ENCODE peak calls at places on chromosomes 13 and 19, in six cellular contexts. One of them, this sample, is unnamed.

GRCh38 chr13:73481877-73482445 is 423.2 kb downstream of the KLF5 start:
- DNase-seq in H9: no peak
- DNase-seq in AG04450: no peak
- DNase-seq in ascending aorta: no peak
- DNase-seq in type B pancreatic cell: no peak
- DNase-seq in activated B cell treated with CpG ODN at 0.5 μM for 24 hours: no peak
- DNase-seq in this sample: peak; percentile 16

GRCh38 chr19:15666883-15667282 is 6.0 kb upstream of the CYP4F12 start:
- DNase-seq in H9: no peak
- DNase-seq in AG04450: no peak
- DNase-seq in ascending aorta: no peak
- DNase-seq in type B pancreatic cell: no peak
- DNase-seq in activated B cell treated with CpG ODN at 0.5 μM for 24 hours: no peak
- DNase-seq in this sample: no peak

GRCh38 chr19:30082611-30083010 is 140.6 kb downstream of the URI1 start:
- DNase-seq in H9: no peak
- DNase-seq in AG04450: no peak
- DNase-seq in ascending aorta: no peak
- DNase-seq in type B pancreatic cell: no peak
- DNase-seq in activated B cell treated with CpG ODN at 0.5 μM for 24 hours: no peak
- DNase-seq in this sample: no peak

GRCh38 chr13:76161143-76161542 is 525.0 kb downstream of the LMO7 start:
- DNase-seq in H9: no peak
- DNase-seq in AG04450: no peak
- DNase-seq in ascending aorta: no peak
- DNase-seq in type B pancreatic cell: no peak
- DNase-seq in activated B cell treated with CpG ODN at 0.5 μM for 24 hours: no peak
- DNase-seq in this sample: peak; percentile 56

GRCh38 chr13:46667687-46668281 is 114.8 kb downstream of the LRCH1 start:
- DNase-seq in H9: no peak
- DNase-seq in AG04450: no peak
- DNase-seq in ascending aorta: no peak
- DNase-seq in type B pancreatic cell: no peak
- DNase-seq in activated B cell treated with CpG ODN at 0.5 μM for 24 hours: no peak
- DNase-seq in this sample: peak; percentile 48

GRCh38 chr13:23618341-23618740 is 48.1 kb downstream of the TNFRSF19 start:
- DNase-seq in H9: no peak
- DNase-seq in AG04450: peak; percentile 85
- DNase-seq in ascending aorta: no peak
- DNase-seq in type B pancreatic cell: no peak
- DNase-seq in activated B cell treated with CpG ODN at 0.5 μM for 24 hours: no peak
- DNase-seq in this sample: peak; percentile 92

GRCh38 chr19:58475714-58476497 is at the start of gene ZNF446:
- DNase-seq in H9: peak; percentile 97
- DNase-seq in AG04450: peak; percentile 89
- DNase-seq in ascending aorta: peak; percentile 93
- DNase-seq in type B pancreatic cell: peak; percentile 95
- DNase-seq in activated B cell treated with CpG ODN at 0.5 μM for 24 hours: peak; percentile 91
- DNase-seq in this sample: peak; percentile 97

GRCh38 chr13:103188688-103189326 is 122.6 kb upstream of the SLC10A2 start:
- DNase-seq in H9: no peak
- DNase-seq in AG04450: no peak
- DNase-seq in ascending aorta: no peak
- DNase-seq in type B pancreatic cell: no peak
- DNase-seq in activated B cell treated with CpG ODN at 0.5 μM for 24 hours: no peak
- DNase-seq in this sample: peak; percentile 46

GRCh38 chr19:31127132-31127967 is 221.9 kb downstream of the TSHZ3 start:
- DNase-seq in H9: no peak
- DNase-seq in AG04450: peak; percentile 94
- DNase-seq in ascending aorta: no peak
- DNase-seq in type B pancreatic cell: no peak
- DNase-seq in activated B cell treated with CpG ODN at 0.5 μM for 24 hours: no peak
- DNase-seq in this sample: peak; percentile 86

GRCh38 chr19:881385-882071 is 11.5 kb downstream of the MED16 start:
- DNase-seq in H9: no peak
- DNase-seq in AG04450: no peak
- DNase-seq in ascending aorta: no peak
- DNase-seq in type B pancreatic cell: no peak
- DNase-seq in activated B cell treated with CpG ODN at 0.5 μM for 24 hours: no peak
- DNase-seq in this sample: no peak

GRCh38 chr19:29389495-29389894 is 136.3 kb upstream of the VSTM2B start:
- DNase-seq in H9: no peak
- DNase-seq in AG04450: no peak
- DNase-seq in ascending aorta: no peak
- DNase-seq in type B pancreatic cell: no peak
- DNase-seq in activated B cell treated with CpG ODN at 0.5 μM for 24 hours: no peak
- DNase-seq in this sample: no peak

GRCh38 chr13:23667750-23668149 is 97.5 kb downstream of the TNFRSF19 start:
- DNase-seq in H9: peak; percentile 50
- DNase-seq in AG04450: no peak
- DNase-seq in ascending aorta: no peak
- DNase-seq in type B pancreatic cell: no peak
- DNase-seq in activated B cell treated with CpG ODN at 0.5 μM for 24 hours: no peak
- DNase-seq in this sample: no peak

GRCh38 chr13:33069365-33069764 is 53.1 kb downstream of the KL start:
- DNase-seq in H9: no peak
- DNase-seq in AG04450: no peak
- DNase-seq in ascending aorta: no peak
- DNase-seq in type B pancreatic cell: no peak
- DNase-seq in activated B cell treated with CpG ODN at 0.5 μM for 24 hours: no peak
- DNase-seq in this sample: no peak

GRCh38 chr13:33057019-33057785 is 41.0 kb downstream of the KL start:
- DNase-seq in H9: no peak
- DNase-seq in AG04450: no peak
- DNase-seq in ascending aorta: no peak
- DNase-seq in type B pancreatic cell: no peak
- DNase-seq in activated B cell treated with CpG ODN at 0.5 μM for 24 hours: no peak
- DNase-seq in this sample: peak; percentile 62

DNA sequence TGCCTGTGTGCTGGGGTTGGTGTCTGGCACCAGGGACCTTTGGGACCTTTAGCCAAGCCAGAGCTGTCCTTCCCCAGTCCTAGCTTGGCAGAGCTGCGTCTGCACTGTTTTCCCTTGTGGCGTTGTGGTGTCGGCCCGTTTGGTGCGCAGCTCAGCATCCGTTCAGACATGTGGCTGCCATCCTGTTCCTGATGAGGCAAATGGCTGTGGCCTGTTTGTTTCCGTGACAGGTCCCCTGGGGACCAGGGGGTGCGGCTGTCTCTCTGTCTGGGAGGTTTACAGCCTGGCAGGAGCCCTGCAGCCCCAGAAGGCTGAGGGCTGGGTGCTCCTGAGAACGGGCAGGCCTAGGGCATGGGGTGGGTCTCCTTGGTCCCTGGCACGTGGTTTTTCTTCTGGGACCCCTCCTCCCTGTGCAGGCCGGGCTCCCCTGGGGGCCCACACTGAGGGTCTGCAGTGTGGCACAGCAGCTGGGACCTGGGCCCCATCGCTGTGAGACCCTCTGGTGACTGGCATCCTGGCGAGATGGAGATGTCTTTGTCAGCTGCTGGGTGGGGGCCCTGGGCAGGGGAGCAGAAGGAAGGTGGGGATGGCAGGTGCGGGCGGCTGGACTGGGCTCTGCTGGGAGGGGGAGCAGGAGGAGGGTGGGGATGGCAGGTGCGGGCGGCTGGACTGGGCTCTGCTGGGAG is 4.0 kb downstream of the SPPL2B start:
- DNase-seq in H9: no peak
- DNase-seq in AG04450: no peak
- DNase-seq in ascending aorta: no peak
- DNase-seq in type B pancreatic cell: no peak
- DNase-seq in activated B cell treated with CpG ODN at 0.5 μM for 24 hours: peak; percentile 83
- DNase-seq in this sample: no peak
- TF ChIP-seq CTCF in H9: no peak
- TF ChIP-seq CTCF in AG04450: no peak
- TF ChIP-seq CTCF in ascending aorta: no peak
- TF ChIP-seq CTCF in type B pancreatic cell: no peak
- TF ChIP-seq CTCF in activated B cell treated with CpG ODN at 0.5 μM for 24 hours: no peak
- TF ChIP-seq CTCF in this sample: no peak

GRCh38 chr19:38971672-38972071 is 3.9 kb downstream of the FBXO17 start:
- DNase-seq in H9: no peak
- DNase-seq in AG04450: no peak
- DNase-seq in ascending aorta: no peak
- DNase-seq in type B pancreatic cell: no peak
- DNase-seq in activated B cell treated with CpG ODN at 0.5 μM for 24 hours: no peak
- DNase-seq in this sample: no peak

GRCh38 chr19:38975861-38976271 is 324 bp upstream of the FBXO17 start:
- DNase-seq in H9: peak; percentile 56
- DNase-seq in AG04450: no peak
- DNase-seq in ascending aorta: no peak
- DNase-seq in type B pancreatic cell: no peak
- DNase-seq in activated B cell treated with CpG ODN at 0.5 μM for 24 hours: no peak
- DNase-seq in this sample: peak; percentile 52

GRCh38 chr19:38975214-38975860 is at the start of gene FBXO17:
- DNase-seq in H9: peak; percentile 67
- DNase-seq in AG04450: no peak
- DNase-seq in ascending aorta: no peak
- DNase-seq in type B pancreatic cell: peak; percentile 75
- DNase-seq in activated B cell treated with CpG ODN at 0.5 μM for 24 hours: no peak
- DNase-seq in this sample: peak; percentile 71

GRCh38 chr19:38977445-38978314 is 2.1 kb upstream of the FBXO17 start:
- DNase-seq in H9: no peak
- DNase-seq in AG04450: no peak
- DNase-seq in ascending aorta: no peak
- DNase-seq in type B pancreatic cell: no peak
- DNase-seq in activated B cell treated with CpG ODN at 0.5 μM for 24 hours: no peak
- DNase-seq in this sample: no peak

GRCh38 chr19:38974599-38975213 is 836 bp downstream of the FBXO17 start:
- DNase-seq in H9: no peak
- DNase-seq in AG04450: no peak
- DNase-seq in ascending aorta: no peak
- DNase-seq in type B pancreatic cell: no peak
- DNase-seq in activated B cell treated with CpG ODN at 0.5 μM for 24 hours: no peak
- DNase-seq in this sample: peak; percentile 35
- TF ChIP-seq CTCF in H9: no peak
- TF ChIP-seq CTCF in AG04450: no peak
- TF ChIP-seq CTCF in ascending aorta: no peak
- TF ChIP-seq CTCF in type B pancreatic cell: peak; percentile 51
- TF ChIP-seq CTCF in activated B cell treated with CpG ODN at 0.5 μM for 24 hours: no peak
- TF ChIP-seq CTCF in this sample: peak; percentile 17

GRCh38 chr19:51391073-51391611 is 751 bp upstream of the C19orf84 start:
- DNase-seq in H9: no peak
- DNase-seq in AG04450: no peak
- DNase-seq in ascending aorta: no peak
- DNase-seq in type B pancreatic cell: no peak
- DNase-seq in activated B cell treated with CpG ODN at 0.5 μM for 24 hours: no peak
- DNase-seq in this sample: no peak

GRCh38 chr19:51398096-51398704 is 7.8 kb upstream of the C19orf84 start:
- DNase-seq in H9: no peak
- DNase-seq in AG04450: no peak
- DNase-seq in ascending aorta: no peak
- DNase-seq in type B pancreatic cell: no peak
- DNase-seq in activated B cell treated with CpG ODN at 0.5 μM for 24 hours: no peak
- DNase-seq in this sample: peak; percentile 41

GRCh38 chr19:51396175-51396574 is 5.8 kb upstream of the C19orf84 start:
- DNase-seq in H9: no peak
- DNase-seq in AG04450: no peak
- DNase-seq in ascending aorta: no peak
- DNase-seq in type B pancreatic cell: no peak
- DNase-seq in activated B cell treated with CpG ODN at 0.5 μM for 24 hours: no peak
- DNase-seq in this sample: no peak

GRCh38 chr19:51389143-51389542 is 1.2 kb downstream of the C19orf84 start:
- DNase-seq in H9: no peak
- DNase-seq in AG04450: no peak
- DNase-seq in ascending aorta: no peak
- DNase-seq in type B pancreatic cell: no peak
- DNase-seq in activated B cell treated with CpG ODN at 0.5 μM for 24 hours: no peak
- DNase-seq in this sample: no peak

GRCh38 chr19:51394045-51394836 is 3.9 kb upstream of the C19orf84 start:
- DNase-seq in H9: peak; percentile 99
- DNase-seq in AG04450: peak; percentile 96
- DNase-seq in ascending aorta: peak; percentile 92
- DNase-seq in type B pancreatic cell: peak; percentile 92
- DNase-seq in activated B cell treated with CpG ODN at 0.5 μM for 24 hours: peak; percentile 76
- DNase-seq in this sample: peak; percentile 99
- TF ChIP-seq CTCF in H9: no peak
- TF ChIP-seq CTCF in AG04450: no peak
- TF ChIP-seq CTCF in ascending aorta: no peak
- TF ChIP-seq CTCF in type B pancreatic cell: no peak
- TF ChIP-seq CTCF in activated B cell treated with CpG ODN at 0.5 μM for 24 hours: no peak
- TF ChIP-seq CTCF in this sample: no peak

GRCh38 chr19:8030906-8031305 is 21.7 kb upstream of the CCL25 start:
- DNase-seq in H9: no peak
- DNase-seq in AG04450: no peak
- DNase-seq in ascending aorta: no peak
- DNase-seq in type B pancreatic cell: no peak
- DNase-seq in activated B cell treated with CpG ODN at 0.5 μM for 24 hours: no peak
- DNase-seq in this sample: no peak

GRCh38 chr19:8034178-8034525 is 18.4 kb upstream of the CCL25 start:
- DNase-seq in H9: no peak
- DNase-seq in AG04450: no peak
- DNase-seq in ascending aorta: no peak
- DNase-seq in type B pancreatic cell: no peak
- DNase-seq in activated B cell treated with CpG ODN at 0.5 μM for 24 hours: no peak
- DNase-seq in this sample: no peak

GRCh38 chr19:8023371-8023770 is 17.9 kb upstream of the ELAVL1 start:
- DNase-seq in H9: no peak
- DNase-seq in AG04450: no peak
- DNase-seq in ascending aorta: no peak
- DNase-seq in type B pancreatic cell: no peak
- DNase-seq in activated B cell treated with CpG ODN at 0.5 μM for 24 hours: no peak
- DNase-seq in this sample: peak; percentile 14

GRCh38 chr19:8025321-8025720 is 19.9 kb upstream of the ELAVL1 start:
- DNase-seq in H9: no peak
- DNase-seq in AG04450: no peak
- DNase-seq in ascending aorta: no peak
- DNase-seq in type B pancreatic cell: no peak
- DNase-seq in activated B cell treated with CpG ODN at 0.5 μM for 24 hours: no peak
- DNase-seq in this sample: no peak

GRCh38 chr19:8028951-8029491 is 23.5 kb upstream of the CCL25 start:
- DNase-seq in H9: peak; percentile 59
- DNase-seq in AG04450: no peak
- DNase-seq in ascending aorta: no peak
- DNase-seq in type B pancreatic cell: no peak
- DNase-seq in activated B cell treated with CpG ODN at 0.5 μM for 24 hours: no peak
- DNase-seq in this sample: peak; percentile 19
- TF ChIP-seq CTCF in H9: peak; percentile 26
- TF ChIP-seq CTCF in AG04450: no peak
- TF ChIP-seq CTCF in ascending aorta: no peak
- TF ChIP-seq CTCF in type B pancreatic cell: peak; percentile 25
- TF ChIP-seq CTCF in activated B cell treated with CpG ODN at 0.5 μM for 24 hours: no peak
- TF ChIP-seq CTCF in this sample: no peak